ENCODE peak calls at places on chromosomes 7 and 10, in four cellular contexts. J is mesothelial cell of epicardium, T is MCF 10A, G is neural crest cell. X is an unnamed sample.

GRCh38 chr7:73894851-73895441 is 34.0 kb downstream of the TMEM270 start:
- DNase-seq in G (no peak), T (peak), J (no peak), X (no peak)

GRCh38 chr7:52100-52499 is 140.3 kb upstream of the FAM20C start:
- DNase-seq in J (no peak), T (no peak), G (no peak), X (no peak)

GRCh38 chr7:149809215-149809614 is 29.0 kb upstream of the ZNF862 start:
- DNase-seq in T (no peak), J (no peak), G (no peak), X (no peak)

GRCh38 chr7:7557252-7557651 is 9.4 kb upstream of the MIOS start:
- DNase-seq in J (no peak), G (no peak), T (no peak), X (no peak)

GRCh38 chr10:16803464-16803863 is 13.8 kb downstream of the RSU1 start:
- DNase-seq in T (no peak), J (no peak), G (no peak), X (no peak)

GRCh38 chr7:111853231-111853990 is 291.1 kb upstream of the IMMP2L start:
- DNase-seq in T (peak), G (no peak), J (no peak), X (no peak)

GRCh38 chr10:114022292-114022691 is 21.4 kb upstream of the ADRB1 start:
- DNase-seq in T (no peak), J (no peak), G (no peak), X (no peak)

GRCh38 chr10:102735065-102735562 is 8.6 kb upstream of the WBP1L start:
- DNase-seq in J (no peak), G (no peak), T (no peak), X (no peak)

GRCh38 chr10:131178521-131178920 is 133.0 kb downstream of the TCERG1L start:
- DNase-seq in J (no peak), G (no peak), T (no peak), X (no peak)

GRCh38 chr7:54712777-54713176 is 46.2 kb downstream of the SEC61G start:
- DNase-seq in G (no peak), J (no peak), T (no peak), X (no peak)

GRCh38 chr7:30172451-30172850 is 37.7 kb downstream of the MTURN start:
- DNase-seq in T (peak), J (no peak), G (no peak), X (no peak)

DNA sequence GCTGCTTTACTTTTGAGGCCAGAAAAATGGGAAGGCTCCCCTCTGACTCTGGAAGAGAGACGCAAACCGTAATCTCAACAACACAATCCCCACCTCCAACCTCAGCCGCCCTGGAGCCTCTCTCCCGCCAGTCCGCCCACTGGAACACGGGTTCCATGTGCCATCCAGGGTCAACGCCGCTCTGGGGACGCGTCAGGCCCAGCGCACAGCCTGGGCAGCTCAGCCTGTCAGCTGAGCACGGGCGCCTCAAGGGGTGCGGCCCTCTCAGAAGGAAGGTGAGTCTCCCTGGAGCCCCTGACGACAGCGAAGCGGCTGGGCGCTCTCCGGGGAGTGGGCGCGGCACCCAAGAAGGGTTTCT is 1.2 kb upstream of the SLC18A3 start:
- DNase-seq in G (no peak), T (no peak), J (no peak), X (no peak)
- TF ChIP-seq CTCF in G (no peak), T (no peak), J (no peak), X (no peak)

GRCh38 chr7:138126928-138127327 is 50.7 kb downstream of the AKR1D1 start:
- DNase-seq in J (no peak), T (no peak), G (no peak), X (no peak)
- TF ChIP-seq CTCF in J (no peak), T (no peak), G (no peak), X (no peak)

GRCh38 chr10:7444576-7445226 is 33.9 kb upstream of the SFMBT2 start:
- DNase-seq in J (no peak), T (no peak), G (no peak), X (peak)
- TF ChIP-seq CTCF in J (no peak), T (no peak), G (no peak), X (no peak)

GRCh38 chr7:46153951-46154787 is 233.1 kb upstream of the IGFBP3 start:
- DNase-seq in G (no peak), J (no peak), T (peak), X (no peak)

GRCh38 chr7:46153583-46153950 is 232.5 kb upstream of the IGFBP3 start:
- DNase-seq in T (no peak), G (no peak), J (no peak), X (no peak)

GRCh38 chr7:46150202-46150601 is 229.1 kb upstream of the IGFBP3 start:
- DNase-seq in T (no peak), J (no peak), G (no peak), X (no peak)

GRCh38 chr7:46150721-46151120 is 229.6 kb upstream of the IGFBP3 start:
- DNase-seq in G (no peak), J (no peak), T (no peak), X (no peak)

GRCh38 chr7:46152671-46153070 is 231.6 kb upstream of the IGFBP3 start:
- DNase-seq in J (no peak), G (no peak), T (no peak), X (no peak)
- TF ChIP-seq CTCF in J (no peak), G (no peak), T (peak), X (no peak)

GRCh38 chr7:127620406-127621233 is 2.7 kb upstream of the PAX4 start:
- DNase-seq in G (no peak), T (no peak), J (no peak), X (no peak)

GRCh38 chr7:127618775-127619174 is 833 bp upstream of the PAX4 start:
- DNase-seq in G (no peak), J (no peak), T (no peak), X (no peak)

GRCh38 chr7:127618042-127618441 is at the start of gene PAX4:
- DNase-seq in J (no peak), T (no peak), G (no peak), X (no peak)

GRCh38 chr7:127616709-127617108 is 1.2 kb downstream of the PAX4 start:
- DNase-seq in T (no peak), G (no peak), J (no peak), X (no peak)

DNA sequence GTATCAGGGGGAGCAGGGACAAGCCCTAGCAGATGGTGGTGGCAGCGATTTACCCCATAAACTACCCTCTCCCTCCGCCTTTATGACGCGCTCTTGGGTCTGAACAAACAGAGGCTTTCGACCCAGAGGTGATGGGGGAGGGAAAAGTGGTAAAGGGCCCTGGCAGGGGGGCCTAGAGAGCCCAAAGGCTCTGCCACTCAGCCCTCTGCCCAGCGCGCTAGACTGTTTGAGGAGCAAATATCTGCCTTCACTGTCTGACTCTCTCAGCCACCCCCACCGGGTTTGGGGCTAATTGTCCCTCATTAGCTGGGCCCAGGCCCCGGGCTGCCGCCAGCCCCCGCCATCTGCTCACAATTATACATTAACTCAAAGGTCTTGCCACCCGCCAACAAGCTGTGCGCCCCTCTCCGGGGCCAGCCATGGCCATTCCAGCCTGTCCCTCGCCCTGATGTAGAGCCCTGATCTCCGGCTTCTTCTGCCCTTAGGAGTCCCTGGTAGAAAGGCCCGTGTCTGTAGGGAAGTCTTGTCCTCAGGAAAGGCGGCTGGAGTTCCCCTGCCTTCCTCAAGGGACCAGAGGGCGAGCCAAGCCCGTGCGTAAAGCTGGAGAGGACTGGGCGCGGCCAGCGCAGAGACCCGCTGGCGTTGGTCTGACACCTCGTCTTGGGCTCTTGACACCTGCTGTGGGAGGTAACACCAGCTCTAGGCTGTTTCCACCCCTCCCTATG is 1.9 kb upstream of the PAX4 start:
- DNase-seq in J (no peak), T (no peak), G (no peak), X (peak)
- TF ChIP-seq CTCF in J (no peak), T (no peak), G (no peak), X (no peak)

GRCh38 chr10:77840636-77841035 is 85.9 kb downstream of the DLG5 start:
- DNase-seq in T (no peak), J (no peak), G (no peak), X (no peak)

GRCh38 chr10:77836299-77836820 is 90.2 kb downstream of the DLG5 start:
- DNase-seq in J (no peak), T (no peak), G (peak), X (no peak)

GRCh38 chr10:77835669-77836086 is 90.9 kb downstream of the DLG5 start:
- DNase-seq in T (no peak), J (no peak), G (no peak), X (no peak)

GRCh38 chr10:77837248-77837924 is 89.2 kb downstream of the DLG5 start:
- DNase-seq in G (peak), J (no peak), T (peak), X (peak)

DNA sequence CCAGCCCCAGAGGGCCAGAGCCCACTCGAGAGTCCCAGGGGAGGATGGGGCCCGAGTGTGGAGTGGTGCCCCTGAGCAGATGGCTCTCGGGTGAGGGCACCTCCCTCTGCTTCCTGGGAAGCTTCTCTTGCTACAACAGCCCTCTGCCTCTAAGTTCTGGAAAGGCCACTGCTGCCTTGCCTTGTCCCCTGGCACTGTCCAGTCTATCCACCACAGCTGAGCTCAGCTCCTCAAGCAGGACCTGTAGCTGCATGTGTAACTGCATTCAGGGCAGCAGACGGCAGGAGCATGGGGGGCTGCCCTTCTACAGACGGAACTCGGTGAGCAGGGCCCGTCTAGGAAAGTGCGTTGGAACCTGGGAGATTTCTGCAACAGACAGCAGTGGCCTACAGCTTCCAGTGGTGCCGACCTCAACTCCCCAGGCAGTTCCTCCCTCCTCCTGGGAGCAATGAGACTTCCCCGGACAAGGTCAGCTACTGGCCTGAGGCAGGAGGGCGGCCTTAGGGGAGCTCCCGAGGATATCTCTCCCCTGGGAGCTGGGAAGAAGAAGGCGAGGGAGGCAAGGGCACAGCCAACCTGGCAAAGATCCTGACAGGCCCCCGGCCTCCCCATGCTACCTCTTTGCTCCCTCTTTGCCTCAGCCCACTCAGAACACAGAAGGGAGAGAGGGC is 88.5 kb downstream of the DLG5 start:
- DNase-seq in G (no peak), J (no peak), T (no peak), X (no peak)
- TF ChIP-seq CTCF in G (peak), J (no peak), T (no peak), X (no peak)

GRCh38 chr7:100640438-100641410 is 628 bp downstream of the TFR2 start:
- DNase-seq in J (no peak), G (no peak), T (no peak), X (no peak)

GRCh38 chr7:100642534-100642907 is 1.2 kb upstream of the TFR2 start:
- DNase-seq in T (no peak), J (no peak), G (no peak), X (no peak)

GRCh38 chr7:100639995-100640394 is 1.4 kb downstream of the TFR2 start:
- DNase-seq in T (no peak), G (no peak), J (no peak), X (no peak)

GRCh38 chr7:100641463-100641859 is at the start of gene TFR2:
- DNase-seq in T (no peak), J (no peak), G (no peak), X (no peak)

DNA sequence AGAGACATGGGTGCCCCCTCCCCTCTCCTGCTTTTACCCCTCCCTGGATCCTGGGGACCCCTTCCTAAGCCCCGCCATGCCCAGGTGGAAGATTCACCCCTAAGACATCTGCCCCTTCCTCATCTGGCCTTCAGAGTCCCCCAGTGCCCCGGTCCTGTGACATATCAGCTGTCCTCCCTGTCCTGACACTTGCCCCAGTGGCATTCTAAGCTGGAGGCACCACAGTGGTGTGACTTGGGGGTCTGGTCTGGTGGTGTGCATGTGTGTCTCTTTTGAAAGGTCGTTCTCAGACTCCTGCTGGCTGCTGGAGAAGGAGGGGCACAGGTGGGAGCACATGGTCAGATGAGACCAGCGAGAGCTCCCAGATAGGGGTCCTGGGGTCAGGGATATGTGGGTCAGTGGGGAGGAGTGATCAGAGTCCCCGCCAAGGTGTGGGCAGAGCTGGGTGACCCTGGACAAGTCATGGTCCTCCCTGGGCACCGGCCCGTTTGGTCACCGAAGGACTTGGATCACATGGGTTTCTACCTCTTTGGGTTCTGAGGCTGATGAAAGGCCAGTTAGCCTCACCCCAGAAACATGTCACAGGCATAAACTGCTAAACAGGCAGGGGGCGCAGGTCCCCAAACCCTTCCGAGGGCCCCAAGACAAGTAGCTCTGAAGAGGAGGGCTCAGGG is 645 bp upstream of the TFR2 start:
- DNase-seq in J (no peak), T (no peak), G (no peak), X (no peak)
- TF ChIP-seq CTCF in J (no peak), T (no peak), G (no peak), X (no peak)